ENCODE peak calls at places on chromosomes 11 and 22, in seven cellular contexts. N, R, C, O, P, Y and B are unnamed samples.

GRCh38 chr11:118216621-118217526 is 7.9 kb downstream of the JAML start:
- DNase-seq in N (no peak), R (no peak), C (no peak), O (no peak), P (no peak), Y (no peak), B (no peak)

GRCh38 chr11:35241531-35241930 is 102.6 kb downstream of the CD44 start:
- DNase-seq in N (no peak), R (no peak), C (no peak), O (no peak), P (no peak), Y (no peak), B (no peak)

GRCh38 chr11:45815747-45816146 is 10.8 kb downstream of the SLC35C1 start:
- DNase-seq in N (no peak), R (peak), C (no peak), O (no peak), P (peak), Y (no peak), B (no peak)

GRCh38 chr11:80860632-80861031 is 1419.8 kb upstream of the TENM4 start:
- DNase-seq in N (no peak), R (no peak), C (no peak), O (no peak), P (no peak), Y (no peak), B (no peak)

GRCh38 chr11:46299425-46300067 is 22.1 kb downstream of the CREB3L1 start:
- DNase-seq in N (no peak), R (no peak), C (no peak), O (no peak), P (no peak), Y (no peak), B (no peak)

GRCh38 chr22:46596032-46596441 is 24.1 kb upstream of the GRAMD4 start:
- DNase-seq in N (no peak), R (no peak), C (no peak), O (no peak), P (peak), Y (no peak), B (no peak)

GRCh38 chr11:64694821-64695365 is 28.1 kb downstream of the NRXN2 start:
- DNase-seq in N (no peak), R (no peak), C (no peak), O (peak), P (peak), Y (no peak), B (no peak)

GRCh38 chr11:118956094-118956846 is at the start of gene UPK2:
- DNase-seq in N (peak), R (peak), C (peak), O (peak), P (peak), Y (peak), B (peak)

GRCh38 chr22:37996079-37996478 is 11.7 kb upstream of the SOX10 start:
- DNase-seq in N (no peak), R (no peak), C (no peak), O (no peak), P (peak), Y (no peak), B (no peak)

GRCh38 chr22:45718391-45718790 is 46.8 kb downstream of the ATXN10 start:
- DNase-seq in N (no peak), R (no peak), C (no peak), O (no peak), P (no peak), Y (no peak), B (no peak)

GRCh38 chr11:88301478-88302140 is 35.9 kb downstream of the CTSC start:
- DNase-seq in N (no peak), R (no peak), C (no peak), O (no peak), P (no peak), Y (peak), B (no peak)

GRCh38 chr22:30301995-30302809 is 12.9 kb upstream of the CASTOR1 start:
- DNase-seq in N (no peak), R (no peak), C (no peak), O (no peak), P (no peak), Y (no peak), B (no peak)

GRCh38 chr11:70732493-70733206 is 334.3 kb downstream of the CTTN start:
- DNase-seq in N (no peak), R (peak), C (peak), O (no peak), P (no peak), Y (no peak), B (no peak)

GRCh38 chr22:29615705-29616104 is 12.3 kb downstream of the NF2 start:
- DNase-seq in N (no peak), R (no peak), C (no peak), O (no peak), P (no peak), Y (no peak), B (no peak)

GRCh38 chr22:43179911-43180195 is 7.1 kb downstream of the TTLL12 start:
- DNase-seq in N (no peak), R (no peak), C (no peak), O (no peak), P (no peak), Y (no peak), B (no peak)

GRCh38 chr11:113994077-113994954 is 19.4 kb downstream of the HTR3A start:
- DNase-seq in N (no peak), R (peak), C (no peak), O (no peak), P (peak), Y (no peak), B (no peak)

GRCh38 chr11:22684082-22684481 is 17.7 kb downstream of the GAS2 start:
- DNase-seq in N (no peak), R (no peak), C (no peak), O (no peak), P (no peak), Y (no peak), B (no peak)

GRCh38 chr11:86443415-86443814 is 68.7 kb downstream of the CCDC81 start:
- DNase-seq in N (no peak), R (no peak), C (no peak), O (no peak), P (no peak), Y (no peak), B (no peak)

GRCh38 chr22:32909561-32910348 is 108.2 kb downstream of the TIMP3 start:
- DNase-seq in N (no peak), R (no peak), C (no peak), O (no peak), P (no peak), Y (no peak), B (no peak)

GRCh38 chr11:34567733-34568132 is 53.2 kb upstream of the EHF start:
- DNase-seq in N (no peak), R (no peak), C (no peak), O (no peak), P (no peak), Y (no peak), B (no peak)

GRCh38 chr22:25630446-25630845 is 66.0 kb downstream of the GRK3 start:
- DNase-seq in N (no peak), R (no peak), C (no peak), O (no peak), P (no peak), Y (no peak), B (no peak)

GRCh38 chr22:29231971-29232959 is 26.6 kb downstream of the EMID1 start:
- DNase-seq in N (no peak), R (no peak), C (no peak), O (no peak), P (peak), Y (no peak), B (peak)

GRCh38 chr11:86201371-86201770 is 43.2 kb upstream of the EED start:
- DNase-seq in N (no peak), R (no peak), C (no peak), O (no peak), P (no peak), Y (no peak), B (no peak)

GRCh38 chr11:64472593-64473455 is 113.9 kb downstream of the RPS6KA4 start:
- DNase-seq in N (no peak), R (peak), C (no peak), O (no peak), P (no peak), Y (no peak), B (no peak)

GRCh38 chr11:36751996-36752395 is 154.0 kb upstream of the RAG2 start:
- DNase-seq in N (no peak), R (no peak), C (no peak), O (no peak), P (no peak), Y (no peak), B (no peak)

GRCh38 chr11:109735139-109735538 is 313.1 kb downstream of the C11orf87 start:
- DNase-seq in N (no peak), R (no peak), C (no peak), O (no peak), P (no peak), Y (no peak), B (no peak)

GRCh38 chr22:36773935-36774334 is 2.0 kb downstream of the IFT27 start:
- DNase-seq in N (no peak), R (peak), C (no peak), O (no peak), P (peak), Y (no peak), B (no peak)

GRCh38 chr11:43948341-43949185 is 6.1 kb downstream of the C11orf96 start:
- DNase-seq in N (no peak), R (no peak), C (no peak), O (no peak), P (no peak), Y (no peak), B (no peak)

GRCh38 chr22:32204211-32204855 is 540 bp downstream of the RFPL2 start:
- DNase-seq in N (no peak), R (no peak), C (no peak), O (no peak), P (peak), Y (no peak), B (peak)

GRCh38 chr22:19916941-19917340 is 24.6 kb upstream of the COMT start:
- DNase-seq in N (no peak), R (no peak), C (no peak), O (no peak), P (no peak), Y (no peak), B (no peak)

GRCh38 chr11:116931206-116931953 is 94.0 kb upstream of the APOA1 start:
- DNase-seq in N (no peak), R (no peak), C (no peak), O (no peak), P (no peak), Y (no peak), B (no peak)

GRCh38 chr22:17281026-17281809 is 62.0 kb upstream of the ADA2 start:
- DNase-seq in N (no peak), R (no peak), C (no peak), O (no peak), P (no peak), Y (no peak), B (no peak)

GRCh38 chr11:1830119-1830499 is 4.7 kb upstream of the SYT8 start:
- DNase-seq in N (no peak), R (no peak), C (no peak), O (no peak), P (no peak), Y (no peak), B (no peak)

GRCh38 chr22:17436981-17437410 is 67.7 kb downstream of the CECR2 start:
- DNase-seq in N (no peak), R (no peak), C (no peak), O (no peak), P (no peak), Y (no peak), B (no peak)

GRCh38 chr11:68090706-68091105 is 30.5 kb downstream of the CHKA start:
- DNase-seq in N (no peak), R (no peak), C (no peak), O (no peak), P (no peak), Y (no peak), B (no peak)

GRCh38 chr11:95514386-95515145 is 275.0 kb downstream of the FAM76B start:
- DNase-seq in N (no peak), R (no peak), C (no peak), O (no peak), P (no peak), Y (no peak), B (no peak)

GRCh38 chr11:13007702-13008435 is 1.2 kb upstream of the RASSF10 start:
- DNase-seq in N (no peak), R (no peak), C (no peak), O (no peak), P (no peak), Y (no peak), B (peak)

GRCh38 chr11:360326-361280 is 8.7 kb upstream of the B4GALNT4 start:
- DNase-seq in N (no peak), R (no peak), C (no peak), O (no peak), P (no peak), Y (no peak), B (no peak)

GRCh38 chr11:2301631-2302272 is at the start of the genes C11orf21 and TSPAN32:
- DNase-seq in N (no peak), R (peak), C (no peak), O (no peak), P (no peak), Y (no peak), B (peak)

DNA sequence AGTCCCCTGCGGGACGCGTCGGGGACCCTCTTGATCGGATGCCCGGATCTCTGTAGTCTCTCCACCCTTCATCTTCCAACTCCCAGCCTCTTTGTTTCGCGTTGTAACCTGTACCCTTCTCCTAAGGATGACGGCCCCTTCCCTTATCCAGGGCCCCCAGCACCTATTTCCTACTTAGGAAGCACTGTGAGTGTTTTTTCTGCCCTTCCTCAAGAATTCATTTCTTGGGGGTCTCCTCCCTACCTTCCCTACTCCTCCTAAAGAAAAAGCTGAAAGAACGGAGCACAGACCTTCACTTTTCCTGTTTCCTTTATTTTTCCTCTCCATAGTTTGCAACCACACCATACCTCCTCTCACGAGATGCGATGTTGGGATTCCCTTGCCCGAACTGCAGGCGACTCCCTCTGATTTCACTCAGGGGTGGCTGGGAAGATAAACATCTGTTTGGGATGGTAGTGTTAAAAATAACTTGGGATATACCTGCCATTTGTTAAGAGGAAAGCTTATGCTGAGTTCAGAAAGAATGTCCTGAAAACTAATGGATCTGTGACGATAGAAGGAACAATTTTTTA is 593 bp downstream of the FAM118B start:
- DNase-seq in N (no peak), R (peak), C (no peak), O (no peak), P (no peak), Y (no peak), B (no peak)
- TF ChIP-seq YY1 in N (no peak), R (no peak), C (no peak), O (no peak), P (no peak), Y (no peak), B (no peak)

GRCh38 chr11:76232026-76232665 is 25.8 kb upstream of the WNT11 start:
- DNase-seq in N (no peak), R (no peak), C (no peak), O (no peak), P (no peak), Y (peak), B (no peak)
- TF ChIP-seq YY1 in N (no peak), R (no peak), C (no peak), O (no peak), P (no peak), Y (no peak), B (no peak)

GRCh38 chr11:82992219-82992618 is 79.5 kb downstream of the RAB30 start:
- DNase-seq in N (no peak), R (no peak), C (no peak), O (no peak), P (no peak), Y (no peak), B (no peak)

GRCh38 chr11:82996966-82997606 is 74.6 kb downstream of the RAB30 start:
- DNase-seq in N (no peak), R (no peak), C (no peak), O (no peak), P (no peak), Y (peak), B (no peak)

GRCh38 chr11:82995754-82996398 is 75.8 kb downstream of the RAB30 start:
- DNase-seq in N (no peak), R (no peak), C (no peak), O (no peak), P (no peak), Y (no peak), B (no peak)

GRCh38 chr11:82995276-82995675 is 76.4 kb downstream of the RAB30 start:
- DNase-seq in N (no peak), R (no peak), C (no peak), O (no peak), P (no peak), Y (no peak), B (no peak)

DNA sequence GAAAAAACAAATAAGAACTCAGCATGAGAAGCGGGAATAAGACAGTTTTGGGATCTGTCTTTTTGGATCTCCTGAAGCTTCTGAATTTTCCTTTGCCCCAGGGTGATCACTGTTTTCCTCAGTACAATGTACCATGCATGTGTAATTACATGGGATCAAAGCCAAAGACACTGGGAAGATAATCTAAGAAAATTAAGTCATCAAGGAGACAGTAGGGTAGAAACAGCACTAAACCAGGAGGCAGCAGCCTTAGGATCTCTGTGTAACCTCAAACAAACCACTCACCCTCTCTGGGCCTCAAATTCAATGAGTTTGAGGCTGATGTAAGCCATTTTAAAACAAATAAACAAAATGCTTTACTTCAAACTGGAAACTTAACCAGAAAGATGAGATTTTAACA is 77.1 kb downstream of the RAB30 start:
- DNase-seq in N (no peak), R (no peak), C (no peak), O (no peak), P (no peak), Y (no peak), B (no peak)
- TF ChIP-seq YY1 in N (no peak), R (no peak), C (no peak), O (no peak), P (no peak), Y (no peak), B (no peak)

DNA sequence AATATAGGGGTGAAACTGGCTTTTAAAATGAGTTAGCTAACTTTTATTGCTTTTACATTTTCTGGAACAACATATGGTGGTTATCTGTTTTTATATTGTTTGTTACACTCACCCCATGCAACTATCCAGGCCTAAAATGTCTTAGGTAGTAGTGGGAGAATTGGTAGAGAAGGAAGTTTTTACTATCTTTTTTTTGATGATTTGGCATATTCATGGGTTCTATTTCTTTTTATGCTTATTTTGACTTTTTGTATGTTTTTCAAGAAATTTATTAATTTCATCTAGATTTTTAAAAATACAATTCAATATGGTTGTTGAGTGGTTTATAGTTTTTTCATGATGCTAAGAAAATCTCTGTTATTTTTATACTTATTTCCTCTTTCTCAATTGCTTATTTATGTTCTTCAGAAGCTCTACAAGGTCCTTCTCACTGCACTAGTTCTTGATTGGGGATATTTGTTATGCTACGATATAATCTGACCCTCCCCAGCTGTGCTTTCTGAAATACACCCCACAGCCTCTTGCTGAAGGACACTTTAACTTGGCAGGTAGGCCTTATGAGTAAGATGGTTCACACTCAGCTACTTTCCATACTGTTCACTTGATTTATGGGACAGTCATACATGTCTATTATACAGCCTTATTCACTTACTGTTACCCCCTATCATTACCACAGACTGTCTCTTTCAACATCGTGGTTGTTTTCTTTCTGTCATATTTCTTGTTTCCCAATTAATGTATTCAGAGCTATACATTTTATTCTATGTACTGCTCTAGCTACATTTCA is 431.2 kb downstream of the METTL15 start:
- DNase-seq in N (no peak), R (no peak), C (no peak), O (no peak), P (no peak), Y (no peak), B (no peak)
- TF ChIP-seq YY1 in N (no peak), R (no peak), C (no peak), O (no peak), P (no peak), Y (no peak), B (no peak)

DNA sequence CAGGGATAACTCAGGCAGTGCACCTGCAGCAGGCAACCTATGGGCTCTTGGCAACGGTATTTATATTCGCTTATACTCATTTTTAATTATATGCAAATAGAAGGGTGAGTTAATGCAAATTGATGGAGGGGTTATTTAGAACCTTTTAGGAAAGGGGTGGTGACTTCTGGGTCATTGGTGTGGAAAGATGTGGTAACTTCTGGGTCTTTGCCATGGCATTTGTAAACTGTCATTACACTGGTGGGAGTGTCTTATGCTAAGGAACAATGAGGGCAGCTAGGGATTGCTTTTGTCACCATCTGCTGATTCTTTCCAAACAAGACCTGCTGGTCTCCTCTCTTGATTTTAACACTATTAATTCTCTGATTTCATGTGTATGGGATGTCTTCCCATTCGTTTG is 11.7 kb upstream of the KAT5 start:
- DNase-seq in N (no peak), R (no peak), C (no peak), O (no peak), P (no peak), Y (no peak), B (no peak)
- TF ChIP-seq YY1 in N (no peak), R (no peak), C (no peak), O (no peak), P (no peak), Y (no peak), B (no peak)

GRCh38 chr11:10044618-10045017 is 249.4 kb downstream of the SBF2 start:
- DNase-seq in N (no peak), R (no peak), C (peak), O (no peak), P (no peak), Y (no peak), B (peak)
- TF ChIP-seq YY1 in N (no peak), R (no peak), C (no peak), O (no peak), P (no peak), Y (no peak), B (no peak)

GRCh38 chr11:4619514-4619913 is 11.5 kb upstream of the TRIM68 start:
- DNase-seq in N (no peak), R (no peak), C (no peak), O (no peak), P (no peak), Y (no peak), B (no peak)
- TF ChIP-seq YY1 in N (no peak), R (no peak), C (no peak), O (no peak), P (no peak), Y (no peak), B (no peak)

GRCh38 chr11:104221455-104221854 is 57.5 kb upstream of the PDGFD start:
- DNase-seq in N (no peak), R (no peak), C (no peak), O (no peak), P (no peak), Y (no peak), B (no peak)
- TF ChIP-seq YY1 in N (no peak), R (no peak), C (no peak), O (no peak), P (no peak), Y (no peak), B (no peak)